ENCODE peak calls at places on chromosomes 12 and 14, in seven cellular contexts. W is right atrium auricular region, Y is tibial artery, M is fibroblast of mammary gland, T is OCI-LY7, H is mesothelial cell of epicardium, C is fibroblast of pulmonary artery. L is an unnamed sample.

GRCh38 chr14:22433059-22433458 is 156.0 kb downstream of the DAD1 start:
- DNase-seq in W (no peak), Y (no peak), M (no peak), T (peak), H (no peak), C (no peak), L (no peak)

GRCh38 chr12:111330800-111331752 is 37.8 kb downstream of the PHETA1 start:
- DNase-seq in W (no peak), Y (no peak), M (peak), T (peak), H (no peak), C (peak), L (peak)

GRCh38 chr12:55729592-55730446 is 1.0 kb upstream of the CD63 start:
- DNase-seq in W (peak), Y (peak), M (peak), T (peak), H (no peak), C (peak), L (peak)

GRCh38 chr14:64213079-64213478 is 81.1 kb downstream of the ESR2 start:
- DNase-seq in W (no peak), Y (no peak), M (no peak), T (no peak), H (no peak), C (no peak), L (no peak)

GRCh38 chr14:88682495-88683114 is 110.1 kb downstream of the EML5 start:
- DNase-seq in W (no peak), Y (no peak), M (no peak), T (no peak), H (no peak), C (no peak), L (no peak)

GRCh38 chr12:52440821-52441319 is 6.7 kb upstream of the KRT75 start:
- DNase-seq in W (no peak), Y (no peak), M (peak), T (no peak), H (no peak), C (peak), L (peak)

GRCh38 chr14:49995162-49995561 is 102.3 kb downstream of the ARF6 start:
- DNase-seq in W (no peak), Y (no peak), M (no peak), T (no peak), H (no peak), C (no peak), L (peak)

GRCh38 chr14:23147676-23148075 is 28.6 kb upstream of the CEBPE start:
- DNase-seq in W (no peak), Y (no peak), M (peak), T (no peak), H (no peak), C (peak), L (peak)

DNA sequence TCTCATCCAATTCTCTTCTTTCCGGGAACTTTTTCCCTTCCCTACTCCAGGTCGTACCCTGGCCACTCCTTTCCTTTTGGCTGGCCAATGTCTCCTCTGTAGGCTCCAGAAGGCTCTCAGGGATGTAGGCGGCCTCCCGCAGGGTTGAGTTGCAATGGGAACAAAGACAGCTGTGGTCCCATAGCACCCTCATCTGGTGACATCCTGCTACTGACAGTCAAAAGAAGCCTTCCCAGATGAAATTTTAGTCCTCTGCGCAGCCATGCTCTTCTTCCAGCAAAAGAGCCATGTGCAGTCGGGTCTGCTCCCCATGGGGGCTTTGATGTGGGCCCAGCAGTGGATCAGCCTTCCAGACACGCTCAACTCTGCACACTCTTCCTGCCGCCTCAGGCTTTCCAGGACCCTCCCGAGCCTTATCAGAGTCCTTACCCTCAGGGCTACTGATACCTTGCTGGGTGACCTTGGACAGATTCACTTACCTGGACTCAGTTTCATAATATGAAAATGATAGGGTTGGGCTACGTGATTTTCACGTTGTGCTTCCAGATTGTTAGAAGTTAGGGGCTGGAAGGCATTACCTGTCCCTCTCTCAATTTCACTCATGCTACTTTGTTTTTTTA is 5.5 kb upstream of the CELA1 start:
- DNase-seq in W (no peak), Y (no peak), M (peak), T (peak), H (no peak), C (peak), L (peak)
- TF ChIP-seq CTCF in W (peak), Y (peak), M (peak), T (peak), H (peak), C (peak), L (peak)

GRCh38 chr14:73846944-73847343 is 4.7 kb upstream of the PTGR2 start:
- DNase-seq in W (no peak), Y (no peak), M (no peak), T (no peak), H (no peak), C (no peak), L (no peak)

GRCh38 chr14:73850940-73851339 is 691 bp upstream of the PTGR2 start:
- DNase-seq in W (no peak), Y (no peak), M (peak), T (no peak), H (no peak), C (peak), L (no peak)

GRCh38 chr14:73851567-73852382 is at the start of gene PTGR2:
- DNase-seq in W (peak), Y (peak), M (peak), T (peak), H (peak), C (peak), L (peak)
- TF ChIP-seq CTCF in W (peak), Y (no peak), M (peak), T (no peak), H (no peak), C (no peak), L (peak)

GRCh38 chr14:86515195-86515594 is 985.3 kb downstream of the FLRT2 start:
- DNase-seq in W (no peak), Y (no peak), M (no peak), T (no peak), H (no peak), C (no peak), L (no peak)

GRCh38 chr14:86521032-86521730 is 991.2 kb downstream of the FLRT2 start:
- DNase-seq in W (no peak), Y (no peak), M (no peak), T (no peak), H (no peak), C (no peak), L (no peak)
- TF ChIP-seq CTCF in W (no peak), Y (no peak), M (no peak), T (no peak), H (no peak), C (no peak), L (no peak)

DNA sequence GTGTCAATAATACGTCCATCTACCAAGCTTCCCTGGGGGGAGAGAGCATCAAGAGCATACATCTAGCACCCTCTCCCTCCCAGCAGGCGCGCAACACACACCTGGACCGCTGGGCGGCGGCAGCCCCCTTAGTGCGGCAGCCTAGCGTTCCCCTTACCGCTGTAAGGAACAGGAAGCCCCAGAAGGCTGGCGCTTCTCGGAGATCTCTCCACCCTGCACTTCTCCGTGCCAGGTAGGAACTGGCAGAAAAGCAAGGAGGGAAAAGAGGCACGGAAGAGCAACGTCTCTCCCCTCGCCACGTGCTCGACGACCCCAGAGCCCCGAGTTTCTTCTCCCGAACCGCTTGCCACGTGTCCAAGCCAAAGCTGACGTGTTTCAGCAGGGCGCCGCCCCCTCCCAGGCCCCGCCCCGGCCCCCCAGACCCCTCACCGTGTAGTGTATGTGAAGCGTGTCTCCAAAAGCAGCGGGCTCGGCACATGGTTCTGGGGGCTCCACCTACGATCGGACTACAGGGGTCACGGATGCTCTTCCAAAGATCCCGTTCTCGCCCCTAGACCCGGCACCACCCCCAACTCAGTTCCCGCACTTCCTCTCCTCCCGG is 575 bp downstream of the FKBP11 start:
- DNase-seq in W (no peak), Y (no peak), M (peak), T (peak), H (peak), C (peak), L (peak)
- TF ChIP-seq CTCF in W (peak), Y (peak), M (peak), T (peak), H (peak), C (peak), L (peak)

DNA sequence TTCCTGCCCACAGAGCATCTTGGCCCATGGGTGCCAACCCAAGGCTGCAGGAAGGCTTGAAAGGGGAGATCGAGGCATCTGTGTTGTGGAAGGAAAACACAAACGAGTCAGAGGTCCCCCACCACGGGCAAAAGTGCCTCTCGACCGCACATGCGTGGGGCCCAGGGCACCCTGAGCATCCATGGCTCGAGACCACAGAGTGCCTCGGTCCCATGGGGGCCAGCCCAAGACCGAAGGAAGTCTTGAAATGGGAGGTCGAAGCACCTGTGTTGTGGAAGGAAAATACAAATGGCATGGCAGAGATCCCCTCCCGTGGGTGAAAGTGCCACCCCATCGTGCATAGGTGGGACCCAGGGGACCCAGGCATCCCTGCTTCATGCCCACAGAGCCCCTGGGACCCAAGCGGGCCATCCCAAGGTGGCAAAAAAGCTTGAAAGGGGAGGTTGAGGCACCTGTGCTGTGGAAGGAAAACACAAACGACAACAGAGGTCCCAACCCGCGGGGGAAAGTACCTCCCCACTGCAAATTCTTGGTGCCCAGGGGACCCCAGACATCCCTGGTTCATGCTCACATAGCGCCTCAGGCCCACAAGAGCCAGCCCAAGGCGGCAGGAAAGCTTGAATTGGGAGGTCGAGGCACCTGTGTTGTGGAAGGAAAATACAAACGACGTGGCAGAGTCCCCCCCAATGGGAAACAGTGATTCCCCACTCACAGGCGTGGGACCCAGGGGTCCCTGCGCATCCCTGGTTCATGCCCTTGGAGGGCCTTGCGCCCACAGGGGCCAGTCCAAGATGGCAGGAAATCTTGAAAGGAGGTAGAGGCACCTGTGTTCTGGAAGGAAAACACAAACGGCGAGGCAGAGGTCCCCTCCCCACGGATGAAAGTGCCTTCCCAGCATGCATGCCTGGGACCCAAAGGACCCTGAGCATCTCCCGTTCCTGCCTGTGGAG is 373.0 kb downstream of the ALG10 start:
- DNase-seq in W (peak), Y (peak), M (no peak), T (no peak), H (peak), C (no peak), L (no peak)
- TF ChIP-seq CTCF in W (no peak), Y (no peak), M (no peak), T (no peak), H (no peak), C (no peak), L (no peak)

GRCh38 chr14:75675265-75675960 is 14.4 kb downstream of the TTLL5 start:
- DNase-seq in W (no peak), Y (no peak), M (no peak), T (peak), H (no peak), C (no peak), L (peak)
- TF ChIP-seq CTCF in W (no peak), Y (no peak), M (peak), T (peak), H (no peak), C (peak), L (peak)

DNA sequence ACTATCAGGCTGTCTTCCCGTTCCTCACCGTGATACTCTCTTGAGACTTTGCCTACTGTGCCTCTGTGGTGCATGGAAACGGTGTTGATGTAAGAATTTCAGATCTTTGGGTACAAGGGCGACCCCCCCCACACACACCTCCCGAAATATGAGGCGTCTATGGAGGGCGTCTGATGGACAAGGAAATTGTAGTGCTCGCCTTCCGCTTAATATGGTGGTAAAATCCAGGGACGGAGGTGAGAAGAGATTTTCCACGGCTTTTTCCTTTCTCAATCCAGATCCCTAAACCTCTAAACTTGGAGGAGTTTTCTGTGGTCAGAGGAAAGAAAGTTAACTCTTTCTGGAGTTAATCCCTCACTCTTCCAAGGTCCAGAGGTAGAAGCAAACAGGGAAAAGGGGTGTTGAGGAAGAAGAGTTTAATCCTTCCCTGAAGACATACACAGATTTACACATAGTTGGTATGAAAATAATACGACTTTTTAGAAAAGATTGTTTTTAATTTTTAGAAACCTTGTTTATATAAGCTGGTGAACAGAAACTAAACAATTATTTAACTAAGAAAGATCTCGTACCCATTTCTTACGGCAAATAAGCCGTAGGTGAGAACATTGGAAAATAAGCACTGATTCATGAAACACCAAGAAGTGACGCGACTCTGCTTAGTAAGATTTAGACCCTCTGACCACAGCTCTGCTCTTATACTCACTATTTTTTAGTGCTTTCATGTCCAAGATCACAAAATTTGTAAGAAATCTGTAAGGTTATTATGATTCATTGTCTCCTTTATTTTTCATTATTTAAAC is 23.1 kb upstream of the RNASE12 start:
- DNase-seq in W (no peak), Y (no peak), M (no peak), T (no peak), H (no peak), C (peak), L (peak)
- TF ChIP-seq CTCF in W (no peak), Y (no peak), M (no peak), T (no peak), H (no peak), C (no peak), L (no peak)

GRCh38 chr14:89688520-89688919 is 266.0 kb downstream of the EFCAB11 start:
- DNase-seq in W (no peak), Y (no peak), M (no peak), T (no peak), H (no peak), C (peak), L (no peak)
- TF ChIP-seq CTCF in W (no peak), Y (no peak), M (no peak), T (no peak), H (no peak), C (no peak), L (no peak)

L was measured in choroid plexus epithelial cell.